ENCODE peak calls at places on chromosomes 4 and X, in ten cellular contexts. P is stromal cell of bone marrow, A is GM19239, C is globus pallidus, Y is GM23338, M is heart left ventricle, J is cardiac fibroblast, R is cardiac muscle cell, T is Panc1, U is ascending aorta. H is an unnamed sample.

GRCh38 chr4:113869743-113870375 is 108.3 kb upstream of the CAMK2D start:
- DNase-seq in T (no peak), U (peak; percentile 74), M (no peak), A (no peak), P (peak; percentile 36), J (no peak), R (no peak), Y (no peak), C (no peak), H (no peak)

GRCh38 chr4:163473130-163473529 is 424 bp downstream of the TKTL2 start:
- DNase-seq in A (no peak), U (no peak), J (no peak), Y (peak; percentile 18), P (no peak), T (no peak), C (no peak), M (no peak), R (no peak), H (no peak)

GRCh38 chr4:121738780-121739547 is 26.0 kb downstream of the SMIM43 start:
- DNase-seq in M (peak; percentile 34), Y (no peak), C (no peak), P (no peak), T (no peak), A (no peak), R (peak; percentile 87), U (no peak), J (peak; percentile 83), H (no peak)

GRCh38 chr4:1167244-1167949 is 5.0 kb downstream of the SPON2 start:
- DNase-seq in M (peak; percentile 81), C (peak; percentile 57), R (peak; percentile 86), Y (peak; percentile 98), T (peak; percentile 46), A (no peak), U (peak; percentile 89), P (peak; percentile 45), J (peak; percentile 82), H (peak; percentile 78)

GRCh38 chr4:110275871-110276270 is 77.5 kb upstream of the ELOVL6 start:
- DNase-seq in J (no peak), R (peak; percentile 20), M (no peak), C (no peak), U (no peak), A (no peak), T (no peak), P (no peak), Y (no peak), H (no peak)

GRCh38 chrX:586351-586750 is 44.2 kb upstream of the SHOX start:
- DNase-seq in J (no peak), T (no peak), A (no peak), U (no peak), C (no peak), M (no peak), Y (no peak), R (no peak), P (no peak), H (no peak)

GRCh38 chrX:69186651-69187050 is 21.4 kb upstream of the PJA1 start:
- DNase-seq in J (no peak), Y (no peak), M (no peak), T (no peak), C (no peak), P (no peak), R (no peak), U (no peak), A (no peak), H (no peak)

GRCh38 chrX:17595456-17596035 is 141.7 kb upstream of the SCML1 start:
- DNase-seq in J (no peak), M (no peak), A (no peak), C (no peak), Y (no peak), T (no peak), U (no peak), P (no peak), R (peak; percentile 48), H (no peak)

GRCh38 chr4:77493829-77494551 is 111.6 kb upstream of the CXCL13 start:
- DNase-seq in P (no peak), U (no peak), J (no peak), C (no peak), M (no peak), R (no peak), Y (no peak), A (no peak), T (no peak), H (no peak)

GRCh38 chr4:180745019-180745418 is 1498.2 kb upstream of the TENM3 start:
- DNase-seq in C (no peak), U (no peak), R (no peak), T (no peak), A (no peak), P (no peak), Y (no peak), M (no peak), J (no peak), H (no peak)

GRCh38 chr4:121016630-121017029 is 55.7 kb downstream of the NDNF start:
- DNase-seq in R (no peak), T (no peak), J (no peak), A (no peak), U (no peak), M (no peak), Y (no peak), P (no peak), C (no peak), H (no peak)

GRCh38 chr4:43251760-43252317 is 359.3 kb downstream of the GRXCR1 start:
- DNase-seq in M (no peak), P (no peak), J (no peak), R (no peak), Y (no peak), C (no peak), T (no peak), U (no peak), A (no peak), H (no peak)

GRCh38 chrX:134622056-134622812 is 36.0 kb downstream of the PLAC1 start:
- DNase-seq in Y (peak; percentile 47), C (no peak), M (no peak), A (peak; percentile 23), J (peak; percentile 83), T (peak; percentile 35), P (peak; percentile 60), R (peak; percentile 89), U (no peak), H (no peak)

GRCh38 chr4:1382776-1383727 is 23.2 kb downstream of the NKX1-1 start:
- DNase-seq in C (no peak), A (no peak), U (no peak), M (no peak), R (no peak), T (no peak), P (no peak), J (no peak), Y (no peak), H (no peak)

GRCh38 chr4:48078862-48079655 is 55.0 kb downstream of the TXK start:
- DNase-seq in U (no peak), R (no peak), T (no peak), J (no peak), Y (no peak), M (no peak), C (no peak), P (no peak), A (no peak), H (no peak)

H was measured in T-helper 9 cell.